ENCODE peak calls at places on chromosomes 7 and 10, in four cellular contexts. C is H1, I is GM12878, Y is GM12891. H is an unnamed sample.

GRCh38 chr7:158805937-158806336 is 23.4 kb downstream of the ESYT2 start:
- DNase-seq in C (peak), I (no peak), Y (no peak), H (no peak)

GRCh38 chr10:99551158-99551557 is 18.4 kb downstream of the NKX2-3 start:
- DNase-seq in C (no peak), I (no peak), Y (no peak), H (no peak)

GRCh38 chr10:26840938-26841732 is 19.6 kb downstream of the ABI1 start:
- DNase-seq in C (no peak), I (no peak), Y (no peak), H (no peak)

GRCh38 chr7:111138196-111138569 is 47.3 kb downstream of the LRRN3 start:
- DNase-seq in C (no peak), I (peak), Y (no peak), H (no peak)

GRCh38 chr10:13386021-13386420 is 37.9 kb upstream of the SEPHS1 start:
- DNase-seq in C (no peak), I (no peak), Y (no peak), H (no peak)

GRCh38 chr10:117488004-117488403 is 54.5 kb upstream of the EMX2 start:
- DNase-seq in C (no peak), I (no peak), Y (no peak), H (no peak)

GRCh38 chr10:71773221-71773971 is at the start of gene VSIR:
- DNase-seq in C (peak), I (peak), Y (peak), H (peak)

GRCh38 chr7:37216923-37217322 is 231.7 kb downstream of the ELMO1 start:
- DNase-seq in C (no peak), I (no peak), Y (no peak), H (no peak)

GRCh38 chr10:88755753-88756152 is 4.1 kb upstream of the LIPN start:
- DNase-seq in C (no peak), I (no peak), Y (no peak), H (no peak)

GRCh38 chr7:25260862-25261454 is 32.7 kb upstream of the NPVF start:
- DNase-seq in C (no peak), I (no peak), Y (peak), H (no peak)

GRCh38 chr7:40356871-40357676 is 222.3 kb downstream of the SUGCT start:
- DNase-seq in C (no peak), I (no peak), Y (no peak), H (no peak)

GRCh38 chr7:10789170-10789569 is 184.5 kb upstream of the PHF14 start:
- DNase-seq in C (no peak), I (no peak), Y (no peak), H (no peak)

GRCh38 chr10:114996542-114996941 is 58.5 kb downstream of the TRUB1 start:
- DNase-seq in C (no peak), I (no peak), Y (no peak), H (no peak)

GRCh38 chr7:151167197-151167911 is at the start of gene GBX1:
- DNase-seq in C (peak), I (no peak), Y (no peak), H (no peak)

GRCh38 chr7:139641337-139641992 is 118.0 kb downstream of the CLEC2L start:
- DNase-seq in C (no peak), I (no peak), Y (no peak), H (no peak)

GRCh38 chr7:139642283-139642682 is 118.8 kb downstream of the CLEC2L start:
- DNase-seq in C (no peak), I (no peak), Y (no peak), H (no peak)

GRCh38 chr7:139635521-139636240 is 112.2 kb downstream of the CLEC2L start:
- DNase-seq in C (no peak), I (no peak), Y (no peak), H (no peak)

GRCh38 chr7:139640678-139641077 is 117.2 kb downstream of the CLEC2L start:
- DNase-seq in C (no peak), I (no peak), Y (no peak), H (no peak)

DNA sequence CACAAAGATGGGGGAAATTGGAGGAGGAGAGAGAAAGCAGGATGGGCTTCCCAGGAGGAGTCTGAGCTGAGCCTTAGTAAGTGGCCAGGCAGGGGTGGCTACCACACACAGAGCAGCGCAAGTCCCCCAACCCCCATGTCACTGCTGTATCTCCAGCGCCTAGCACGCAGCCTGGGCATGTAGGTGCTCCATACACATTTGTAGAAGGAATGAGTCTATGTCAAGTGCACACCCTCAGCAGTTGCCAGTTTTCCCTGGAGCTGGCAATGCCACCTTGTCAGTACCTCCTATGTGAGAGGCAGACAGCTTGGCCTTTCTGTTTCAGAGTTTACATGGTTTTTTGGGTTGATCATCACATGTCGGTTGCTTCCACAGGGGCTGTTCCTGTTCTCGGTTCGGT is 116.1 kb downstream of the CLEC2L start:
- DNase-seq in C (no peak), I (no peak), Y (no peak), H (no peak)
- TF ChIP-seq TAF1 in C (no peak), I (no peak), Y (no peak), H (no peak)

DNA sequence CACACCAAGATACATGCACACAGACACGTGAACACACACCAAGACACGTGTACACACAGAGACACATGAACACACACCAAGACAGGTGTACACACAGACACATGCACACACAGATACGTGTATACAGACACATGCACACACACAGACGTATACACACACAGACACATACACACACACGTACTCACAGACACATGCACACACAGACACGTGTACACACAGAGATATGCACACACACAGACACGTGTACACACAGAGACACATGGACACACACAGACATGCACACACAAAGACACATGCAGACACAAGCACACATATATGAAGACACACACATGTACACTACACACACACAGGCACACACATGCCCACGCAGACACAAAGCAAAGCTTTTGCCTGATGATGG is 134.6 kb downstream of the TCERG1L start:
- DNase-seq in C (no peak), I (no peak), Y (no peak), H (no peak)
- TF ChIP-seq POLR2A in C (no peak), I (no peak), Y (no peak), H (no peak)

DNA sequence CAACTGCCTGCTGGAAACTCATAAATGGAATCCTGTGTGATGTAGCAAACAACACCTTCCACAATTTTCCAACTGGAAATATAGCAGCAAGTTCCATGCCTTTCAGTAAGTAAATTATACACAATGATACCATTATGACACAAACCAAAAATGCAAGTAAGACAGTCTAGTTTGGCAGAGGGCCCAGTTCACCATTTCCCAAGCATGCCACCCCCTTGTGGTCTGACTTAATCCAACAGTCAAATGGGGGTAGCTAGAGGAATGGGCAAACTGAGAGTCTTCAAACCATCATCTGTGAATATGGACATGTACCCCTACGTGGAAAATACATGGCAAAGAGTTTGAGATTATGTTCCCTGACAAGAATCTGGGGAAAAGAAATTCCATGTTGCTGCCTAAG is 137.6 kb upstream of the VWC2 start:
- DNase-seq in C (no peak), I (no peak), Y (no peak), H (no peak)
- TF ChIP-seq TAF1 in C (no peak), I (no peak), Y (no peak), H (no peak)

GRCh38 chr10:112484399-112484798 is 37.4 kb downstream of the VTI1A start:
- DNase-seq in C (no peak), I (no peak), Y (no peak), H (no peak)
- TF ChIP-seq POLR2A in C (no peak), I (no peak), Y (no peak), H (no peak)

DNA sequence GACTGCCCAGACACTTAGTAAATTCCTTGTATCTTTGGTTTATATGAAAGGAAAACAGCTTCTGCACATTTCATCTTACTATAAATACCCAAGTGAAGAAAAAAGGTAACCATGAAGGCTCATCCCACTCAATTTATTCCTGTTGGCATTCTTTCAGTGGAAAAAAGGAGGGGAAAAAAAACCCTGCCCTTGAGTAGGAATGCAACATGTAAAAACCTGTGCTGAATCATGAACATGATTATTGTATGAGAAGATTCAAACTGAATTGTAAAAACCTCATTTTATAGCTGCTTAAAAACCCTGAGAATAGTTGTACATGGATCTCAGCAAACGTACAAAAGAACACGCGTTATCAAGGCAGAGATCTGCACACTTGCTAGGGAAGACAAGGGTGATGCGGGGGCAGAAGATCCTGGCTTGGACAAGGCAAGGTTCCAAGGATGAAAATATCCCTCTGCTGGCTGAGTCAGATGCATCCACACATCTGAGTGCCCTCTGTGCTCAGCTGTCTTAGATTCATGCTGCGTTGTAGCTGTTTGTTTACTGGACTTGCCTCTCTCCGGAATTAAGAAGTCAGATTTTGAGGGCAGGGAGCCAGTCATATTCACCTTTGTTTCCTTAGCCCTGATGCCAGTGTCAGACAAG is 658.2 kb downstream of the PARD3 start:
- DNase-seq in C (no peak), I (no peak), Y (no peak), H (no peak)
- TF ChIP-seq TAF1 in C (no peak), I (no peak), Y (no peak), H (no peak)

H was measured in GM12892.